ENCODE peak calls at places on chromosomes 12 and 14, in seven cellular contexts. X is K562, A is ovary, Y is epithelial cell of esophagus, K is BJ, D is stomach, G is HCT116. F is an unnamed sample.

GRCh38 chr12:47797432-47797831 is 22.3 kb downstream of the HDAC7 start:
- DNase-seq in D (peak; percentile 49), K (no peak), X (no peak), Y (no peak), G (no peak), A (no peak), F (no peak)

GRCh38 chr12:292186-292585 is 29.6 kb upstream of the SLC6A13 start:
- DNase-seq in D (no peak), G (no peak), K (no peak), A (no peak), X (no peak), Y (peak; percentile 44), F (no peak)

GRCh38 chr12:53232641-53233538 is 881 bp upstream of the RARG start:
- DNase-seq in X (peak; percentile 38), K (no peak), Y (peak; percentile 87), D (peak; percentile 70), A (peak; percentile 60), G (no peak), F (peak; percentile 54)

GRCh38 chr12:121378736-121379135 is 21.2 kb upstream of the RNF34 start:
- DNase-seq in X (no peak), A (no peak), D (no peak), K (no peak), G (no peak), Y (no peak), F (no peak)

GRCh38 chr12:48119834-48120195 is 651 bp downstream of the PFKM start:
- DNase-seq in D (no peak), X (no peak), Y (no peak), A (no peak), G (no peak), K (no peak), F (no peak)

GRCh38 chr12:121515615-121516014 is 65.2 kb downstream of the KDM2B start:
- DNase-seq in Y (no peak), K (no peak), G (no peak), X (no peak), D (no peak), A (no peak), F (no peak)

GRCh38 chr12:11513288-11513687 is 117.9 kb upstream of the PRB2 start:
- DNase-seq in Y (no peak), X (peak; percentile 7), A (no peak), K (no peak), D (no peak), G (peak; percentile 23), F (peak; percentile 38)

GRCh38 chr12:49296034-49296835 is 1.3 kb downstream of the PRPH start:
- DNase-seq in Y (peak; percentile 53), G (no peak), D (peak; percentile 57), X (peak; percentile 87), K (no peak), A (no peak), F (peak; percentile 45)

GRCh38 chr12:67909091-67909531 is 80.1 kb upstream of the IFNG-AS1 start:
- DNase-seq in K (peak; percentile 97), G (no peak), X (no peak), D (no peak), A (no peak), Y (no peak), F (peak; percentile 22)

GRCh38 chr14:22008098-22008412 is 334.4 kb upstream of the OR4E1 start:
- DNase-seq in A (no peak), K (no peak), G (no peak), D (no peak), Y (no peak), X (no peak), F (no peak)

GRCh38 chr12:107610030-107610859 is 75.4 kb upstream of the PWP1 start:
- DNase-seq in G (no peak), D (no peak), K (no peak), X (peak; percentile 50), Y (peak; percentile 52), A (no peak), F (peak; percentile 44)

GRCh38 chr12:49971141-49971540 is 1.6 kb upstream of the AQP6 start:
- DNase-seq in Y (peak; percentile 89), A (no peak), X (no peak), G (no peak), D (no peak), K (no peak), F (no peak)

GRCh38 chr14:68807148-68807600 is 14.3 kb upstream of the ZFP36L1 start:
- DNase-seq in G (no peak), D (peak; percentile 76), Y (peak; percentile 48), K (no peak), X (peak; percentile 56), A (peak; percentile 72), F (peak; percentile 65)

GRCh38 chr12:109645708-109646107 is 67.9 kb upstream of the FAM222A start:
- DNase-seq in A (no peak), Y (no peak), D (no peak), X (no peak), G (no peak), K (no peak), F (no peak)

GRCh38 chr12:54684636-54685630 is 36.8 kb upstream of the DCD start:
- DNase-seq in K (no peak), G (no peak), X (no peak), D (peak; percentile 74), Y (no peak), A (no peak), F (peak; percentile 6)

GRCh38 chr12:58346032-58346632 is 404.8 kb downstream of the ATP23 start:
- DNase-seq in K (no peak), A (no peak), X (peak; percentile 33), Y (peak; percentile 41), G (peak; percentile 12), D (no peak), F (peak; percentile 45)

GRCh38 chr14:49640540-49641417 is 5.7 kb upstream of the DNAAF2 start:
- DNase-seq in G (no peak), X (no peak), D (no peak), K (no peak), Y (no peak), A (no peak), F (no peak)

GRCh38 chr14:85416771-85417170 is 113.2 kb upstream of the FLRT2 start:
- DNase-seq in G (no peak), Y (peak; percentile 92), K (no peak), D (no peak), A (no peak), X (no peak), F (peak; percentile 75)

DNA sequence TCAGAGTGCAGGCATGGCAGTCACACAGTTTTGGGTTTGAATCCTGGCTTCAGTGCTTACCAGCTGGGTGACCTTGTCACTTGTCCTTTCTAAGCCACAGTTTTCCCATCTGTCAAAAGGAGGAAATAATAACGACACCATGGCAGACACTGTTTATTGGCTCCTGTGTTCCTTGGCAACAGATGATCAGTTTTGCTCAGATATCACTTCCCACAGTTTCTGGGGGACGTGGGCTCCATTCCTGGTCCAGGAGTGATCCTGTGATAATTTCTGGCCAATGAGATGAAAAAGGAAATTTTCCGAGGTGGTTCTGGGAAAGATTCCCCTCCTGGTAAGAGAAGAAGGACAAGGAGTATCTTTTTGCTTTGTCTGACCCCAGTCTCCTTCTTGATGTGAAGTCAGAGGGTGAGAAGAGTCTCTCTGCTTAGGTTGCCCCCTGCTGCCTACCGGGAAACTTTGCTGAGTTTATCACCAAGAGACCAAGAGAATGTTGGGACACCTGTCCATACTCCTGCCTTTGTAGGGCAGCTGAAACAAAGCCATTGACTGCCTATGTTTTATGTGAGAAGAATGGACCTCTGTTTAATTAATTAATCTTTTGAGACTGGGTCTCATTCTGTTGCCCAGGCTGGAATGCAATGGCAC is 178.9 kb upstream of the NRXN3 start:
- DNase-seq in K (no peak), X (peak; percentile 28), G (no peak), D (no peak), Y (no peak), A (no peak), F (no peak)
- TF ChIP-seq CTCF in K (no peak), X (peak; percentile 42), G (peak; percentile 22), D (no peak), Y (no peak), A (no peak), F (no peak)

DNA sequence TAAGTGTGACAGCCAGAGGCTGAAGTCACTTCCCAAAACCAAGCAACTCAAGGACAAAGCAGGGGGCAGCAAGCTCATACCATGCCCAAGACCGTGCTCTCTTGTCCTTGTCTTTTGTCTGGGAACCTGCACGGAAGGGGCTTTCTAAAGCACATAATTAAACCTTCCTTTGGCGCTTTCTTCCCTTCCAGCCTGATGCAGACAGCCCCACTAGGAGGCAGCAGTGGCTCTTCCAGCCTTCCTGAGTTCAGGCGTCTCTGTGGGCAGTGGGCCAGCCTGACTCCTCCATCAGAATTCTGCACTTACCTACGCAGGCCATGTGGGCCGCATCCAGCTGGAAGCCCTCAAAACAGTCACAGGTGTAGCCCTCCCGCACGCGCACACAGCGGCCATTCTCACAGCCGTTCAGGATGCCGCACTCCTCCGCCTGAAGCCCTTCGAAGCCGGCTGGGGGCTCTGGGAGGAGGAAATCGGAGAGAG is 7.6 kb downstream of the ISCA2 start:
- DNase-seq in G (no peak), X (peak; percentile 37), K (no peak), Y (peak; percentile 75), A (peak; percentile 93), D (peak; percentile 70), F (peak; percentile 63)
- TF ChIP-seq CTCF in G (peak; percentile 65), X (peak; percentile 64), K (peak; percentile 92), Y (peak; percentile 87), A (peak; percentile 81), D (peak; percentile 35), F (peak; percentile 53)

GRCh38 chr12:42588308-42588836 is 1.2 kb downstream of the PRICKLE1 start:
- DNase-seq in D (no peak), A (no peak), G (no peak), K (no peak), X (no peak), Y (peak; percentile 8), F (peak; percentile 16)

GRCh38 chr12:42588981-42589464 is 523 bp downstream of the PRICKLE1 start:
- DNase-seq in A (peak; percentile 41), X (peak; percentile 15), D (no peak), Y (peak; percentile 56), G (no peak), K (no peak), F (peak; percentile 50)

GRCh38 chr12:42587564-42588307 is 1.8 kb downstream of the PRICKLE1 start:
- DNase-seq in G (no peak), X (no peak), D (no peak), K (no peak), Y (no peak), A (no peak), F (no peak)

GRCh38 chr12:42589465-42590323 is at the start of gene PRICKLE1:
- DNase-seq in X (peak; percentile 65), Y (peak; percentile 72), D (peak; percentile 47), G (no peak), A (peak; percentile 52), K (no peak), F (peak; percentile 54)

DNA sequence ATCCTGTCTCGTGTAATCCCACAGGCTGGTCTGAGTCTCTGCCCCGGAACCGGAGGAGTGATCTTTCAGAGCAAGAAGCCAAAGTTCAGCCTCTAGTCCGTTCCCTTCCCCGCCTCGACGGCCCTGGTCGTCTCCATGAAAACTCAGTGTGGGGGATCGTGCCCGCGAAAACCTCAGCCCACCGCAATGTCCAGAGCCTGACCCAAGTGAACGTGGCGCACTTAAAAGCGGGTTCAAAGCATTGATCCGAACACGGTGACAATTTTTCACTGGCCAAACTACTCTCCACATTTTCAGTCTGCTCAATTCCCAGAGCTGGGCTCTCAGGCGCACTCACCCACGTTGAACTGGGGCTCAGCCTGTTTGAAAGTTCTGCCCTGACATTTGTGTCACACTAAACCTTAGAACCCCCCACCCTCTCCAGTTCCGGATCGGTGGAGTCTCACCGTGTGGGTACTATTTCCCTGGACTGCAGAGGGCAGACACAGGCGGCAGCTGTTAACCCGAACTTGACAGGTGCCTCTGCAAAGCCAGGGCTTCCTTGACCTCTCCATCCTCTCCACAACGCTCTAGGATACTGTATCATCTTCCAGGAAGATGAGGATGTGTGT is 883 bp upstream of the PRICKLE1 start:
- DNase-seq in X (no peak), K (no peak), G (no peak), Y (peak; percentile 28), D (no peak), A (peak; percentile 28), F (peak; percentile 44)
- TF ChIP-seq CTCF in X (no peak), K (peak; percentile 20), G (peak; percentile 10), Y (peak; percentile 12), D (no peak), A (no peak), F (no peak)

GRCh38 chr12:7374423-7375144 is 69.4 kb downstream of the CD163L1 start:
- DNase-seq in G (peak; percentile 47), K (no peak), Y (peak; percentile 47), A (no peak), D (no peak), X (peak; percentile 37), F (peak; percentile 72)
- TF ChIP-seq CTCF in G (peak; percentile 78), K (peak; percentile 62), Y (peak; percentile 55), A (no peak), D (no peak), X (peak; percentile 73), F (peak; percentile 32)

F was measured in MCF 10A.